ENCODE peak calls at places on chromosomes 1 and 21, in five cellular contexts. V is K562, R is astrocyte, Q is astrocyte of the spinal cord, E is GM12878. S is an unnamed sample.

GRCh38 chr1:102191723-102192122 is 195.0 kb upstream of the OLFM3 start:
- DNase-seq in V (no peak), R (no peak), Q (peak), E (peak), S (peak)

GRCh38 chr1:234543442-234544093 is 64.6 kb upstream of the TARBP1 start:
- DNase-seq in V (peak), R (no peak), Q (no peak), E (no peak), S (no peak)

GRCh38 chr21:38472709-38473108 is 25.6 kb downstream of the ERG start:
- DNase-seq in V (no peak), R (no peak), Q (no peak), E (no peak), S (no peak)

GRCh38 chr21:29650561-29651022 is 289.2 kb downstream of the GRIK1 start:
- DNase-seq in V (no peak), R (no peak), Q (no peak), E (no peak), S (no peak)

GRCh38 chr1:36372617-36373016 is 13.1 kb downstream of the STK40 start:
- DNase-seq in V (no peak), R (no peak), Q (peak), E (no peak), S (no peak)

GRCh38 chr1:147627435-147628110 is 42.8 kb downstream of the ACP6 start:
- DNase-seq in V (peak), R (no peak), Q (peak), E (no peak), S (peak)

GRCh38 chr1:18926315-18927081 is 24.1 kb upstream of the ALDH4A1 start:
- DNase-seq in V (peak), R (peak), Q (peak), E (peak), S (peak)

GRCh38 chr21:45456836-45457160 is 51.8 kb downstream of the COL18A1 start:
- DNase-seq in V (no peak), R (no peak), Q (no peak), E (no peak), S (no peak)

GRCh38 chr1:198741744-198742143 is 102.9 kb downstream of the PTPRC start:
- DNase-seq in V (no peak), R (peak), Q (peak), E (no peak), S (no peak)

GRCh38 chr1:161792740-161793139 is 26.6 kb downstream of the ATF6 start:
- DNase-seq in V (peak), R (peak), Q (peak), E (peak), S (peak)

GRCh38 chr1:54564312-54565112 is 16.5 kb downstream of the ACOT11 start:
- DNase-seq in V (no peak), R (no peak), Q (no peak), E (no peak), S (no peak)

GRCh38 chr1:68346192-68346808 is 103.5 kb downstream of the RPE65 start:
- DNase-seq in V (no peak), R (no peak), Q (peak), E (no peak), S (peak)

GRCh38 chr1:211928222-211928856 is 97.8 kb upstream of the LPGAT1 start:
- DNase-seq in V (peak), R (no peak), Q (no peak), E (no peak), S (no peak)

GRCh38 chr21:33608559-33608958 is 20.1 kb upstream of the DONSON start:
- DNase-seq in V (no peak), R (peak), Q (no peak), E (no peak), S (peak)

GRCh38 chr1:230425252-230426061 is 675 bp downstream of the PGBD5 start:
- DNase-seq in V (peak), R (no peak), Q (no peak), E (no peak), S (no peak)

GRCh38 chr1:168752171-168752570 is 23.2 kb upstream of the DPT start:
- DNase-seq in V (no peak), R (peak), Q (no peak), E (no peak), S (peak)

GRCh38 chr1:29306471-29307140 is 70.3 kb downstream of the PTPRU start:
- DNase-seq in V (no peak), R (no peak), Q (no peak), E (no peak), S (no peak)

GRCh38 chr1:198258491-198258890 is 101.7 kb downstream of the NEK7 start:
- DNase-seq in V (no peak), R (peak), Q (peak), E (peak), S (peak)

GRCh38 chr1:19605884-19606442 is 38.1 kb upstream of the NBL1 start:
- DNase-seq in V (no peak), R (no peak), Q (no peak), E (no peak), S (peak)

GRCh38 chr1:115641762-115642167 is at the start of gene VANGL1:
- DNase-seq in V (peak), R (peak), Q (peak), E (no peak), S (peak)

GRCh38 chr1:238710697-238711096 is 675.7 kb upstream of the CHRM3 start:
- DNase-seq in V (no peak), R (no peak), Q (no peak), E (no peak), S (peak)

GRCh38 chr1:208456487-208456886 is 212.3 kb upstream of the PLXNA2 start:
- DNase-seq in V (no peak), R (no peak), Q (no peak), E (no peak), S (no peak)

GRCh38 chr1:208467401-208467800 is 223.2 kb upstream of the PLXNA2 start:
- DNase-seq in V (no peak), R (no peak), Q (no peak), E (no peak), S (no peak)

GRCh38 chr1:208466054-208466590 is 221.9 kb upstream of the PLXNA2 start:
- DNase-seq in V (no peak), R (no peak), Q (no peak), E (no peak), S (no peak)

GRCh38 chr1:208465266-208465665 is 221.1 kb upstream of the PLXNA2 start:
- DNase-seq in V (no peak), R (no peak), Q (no peak), E (no peak), S (no peak)

DNA sequence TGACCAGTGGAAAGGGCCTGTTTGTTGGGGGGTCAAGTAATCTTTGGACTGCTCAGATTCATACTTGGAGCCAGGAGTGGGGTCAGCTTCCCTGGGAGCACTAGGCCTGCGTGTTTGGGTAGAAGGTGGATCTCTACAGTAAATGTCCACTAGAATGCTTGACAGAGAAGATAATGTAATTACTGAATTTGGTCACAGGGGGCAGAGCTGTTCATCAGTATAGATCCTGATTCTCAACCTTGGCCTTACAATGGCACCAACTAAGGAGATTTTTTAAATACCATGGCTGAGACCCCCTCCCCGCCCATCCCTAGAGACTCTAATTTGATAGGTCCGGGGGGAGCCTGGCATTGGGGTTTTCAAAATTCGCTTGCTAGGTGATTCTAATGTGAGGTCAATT is 217.5 kb upstream of the PLXNA2 start:
- DNase-seq in V (peak), R (no peak), Q (no peak), E (no peak), S (no peak)
- TF ChIP-seq CTCF in V (peak), R (no peak), Q (peak), E (no peak), S (no peak)

GRCh38 chr1:220726634-220727033 is 21.5 kb upstream of the MTARC2 start:
- DNase-seq in V (peak), R (no peak), Q (no peak), E (no peak), S (no peak)
- TF ChIP-seq CTCF in V (peak), R (peak), Q (peak), E (peak), S (peak)

GRCh38 chr1:37947364-37947763 is 511 bp upstream of the INPP5B start:
- DNase-seq in V (no peak), R (no peak), Q (no peak), E (no peak), S (no peak)

GRCh38 chr1:37944091-37944763 is 2.6 kb downstream of the INPP5B start:
- DNase-seq in V (no peak), R (peak), Q (peak), E (no peak), S (no peak)

GRCh38 chr1:37946703-37947360 is at the start of gene INPP5B:
- DNase-seq in V (peak), R (peak), Q (peak), E (peak), S (peak)

GRCh38 chr1:37944816-37945215 is 2.0 kb downstream of the INPP5B start:
- DNase-seq in V (no peak), R (no peak), Q (no peak), E (no peak), S (no peak)

GRCh38 chr1:37945743-37946702 is 830 bp downstream of the INPP5B start:
- DNase-seq in V (peak), R (peak), Q (peak), E (no peak), S (peak)
- TF ChIP-seq CTCF in V (peak), R (no peak), Q (no peak), E (no peak), S (no peak)

DNA sequence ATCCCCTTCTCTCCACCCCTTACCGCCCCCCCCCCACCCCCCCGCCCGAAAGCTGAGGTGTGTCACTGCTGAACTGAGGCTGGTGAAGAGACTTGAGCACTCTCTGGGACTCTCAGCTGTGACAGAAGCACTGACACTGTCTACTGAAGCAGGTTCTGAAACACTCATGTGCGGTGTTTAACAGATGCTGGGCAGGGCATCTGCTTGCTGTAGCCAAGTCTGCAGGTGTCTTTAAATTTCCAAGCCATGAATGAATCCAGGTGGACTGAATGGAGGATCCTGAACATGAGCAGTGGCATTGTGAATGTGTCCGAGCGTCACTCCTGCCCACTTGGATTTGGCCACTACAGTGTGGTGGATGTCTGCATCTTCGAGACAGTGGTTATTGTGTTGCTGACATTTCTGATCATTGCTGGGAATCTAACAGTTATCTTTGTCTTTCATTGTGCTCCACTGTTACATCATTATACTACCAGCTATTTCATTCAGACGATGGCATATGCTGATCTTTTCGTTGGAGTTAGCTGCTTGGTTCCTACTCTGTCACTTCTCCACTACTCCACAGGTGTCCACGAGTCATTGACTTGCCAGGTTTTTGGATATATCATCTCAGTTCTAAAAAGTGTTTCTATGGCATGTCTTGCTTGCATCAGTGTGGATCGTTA is at the start of gene GPR52:
- DNase-seq in V (no peak), R (no peak), Q (no peak), E (no peak), S (no peak)
- TF ChIP-seq CTCF in V (no peak), R (no peak), Q (no peak), E (no peak), S (no peak)

DNA sequence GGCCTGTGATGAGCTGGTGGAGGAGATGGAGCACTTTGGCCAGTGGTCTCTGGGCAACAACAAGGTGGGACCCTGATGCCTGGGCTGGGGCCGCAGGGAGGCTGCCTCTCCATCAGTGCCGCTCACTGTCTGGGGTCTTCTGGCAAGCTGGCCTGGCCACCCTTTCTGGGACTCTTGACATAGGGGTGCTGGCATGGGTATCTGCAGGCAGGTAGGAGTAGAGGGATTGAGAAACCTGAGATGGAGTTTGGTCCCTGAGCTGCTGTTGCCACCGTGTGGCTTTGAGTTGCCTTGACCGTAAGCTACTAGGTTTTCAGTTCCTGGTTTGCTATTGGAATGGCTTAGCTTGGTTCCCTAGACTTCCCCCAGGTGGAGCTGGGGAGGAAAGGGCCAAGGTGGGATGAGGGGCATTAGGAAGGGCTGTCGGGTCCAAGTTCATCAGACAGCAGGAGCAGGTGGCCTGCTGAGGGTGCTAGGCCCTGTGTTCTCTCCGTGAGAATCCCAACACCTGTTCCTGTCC is 13.2 kb upstream of the MFN2 start:
- DNase-seq in V (peak), R (no peak), Q (peak), E (peak), S (peak)
- TF ChIP-seq CTCF in V (peak), R (peak), Q (peak), E (peak), S (peak)

S was measured in cardiac fibroblast.